ENCODE peak calls at places on chromosomes 3 and 15, in six cellular contexts. One of them, this sample, is unnamed.

GRCh38 chr15:101307048-101307896 is 12.2 kb upstream of the SNRPA1 start:
- DNase-seq in upper lobe of right lung: peak
- DNase-seq in retina: no peak
- DNase-seq in thoracic aorta: no peak
- DNase-seq in AG09319: no peak
- DNase-seq in activated CD8-positive, alpha-beta memory T cell treated with anti-CD3 and anti-CD28 coated beads for 48 hours: no peak
- DNase-seq in this sample: peak

GRCh38 chr3:62049033-62049432 is 324.3 kb downstream of the FEZF2 start:
- DNase-seq in upper lobe of right lung: no peak
- DNase-seq in retina: no peak
- DNase-seq in thoracic aorta: no peak
- DNase-seq in AG09319: no peak
- DNase-seq in activated CD8-positive, alpha-beta memory T cell treated with anti-CD3 and anti-CD28 coated beads for 48 hours: no peak
- DNase-seq in this sample: no peak

GRCh38 chr15:65087411-65087810 is 10.9 kb downstream of the KBTBD13 start:
- DNase-seq in upper lobe of right lung: no peak
- DNase-seq in retina: no peak
- DNase-seq in thoracic aorta: no peak
- DNase-seq in AG09319: no peak
- DNase-seq in activated CD8-positive, alpha-beta memory T cell treated with anti-CD3 and anti-CD28 coated beads for 48 hours: no peak
- DNase-seq in this sample: no peak

GRCh38 chr3:125120370-125121122 is 64.7 kb upstream of the HEG1 start:
- DNase-seq in upper lobe of right lung: no peak
- DNase-seq in retina: peak
- DNase-seq in thoracic aorta: no peak
- DNase-seq in AG09319: no peak
- DNase-seq in activated CD8-positive, alpha-beta memory T cell treated with anti-CD3 and anti-CD28 coated beads for 48 hours: no peak
- DNase-seq in this sample: no peak

GRCh38 chr3:193118907-193119306 is 122.1 kb upstream of the PLAAT1 start:
- DNase-seq in upper lobe of right lung: no peak
- DNase-seq in retina: no peak
- DNase-seq in thoracic aorta: no peak
- DNase-seq in AG09319: no peak
- DNase-seq in activated CD8-positive, alpha-beta memory T cell treated with anti-CD3 and anti-CD28 coated beads for 48 hours: no peak
- DNase-seq in this sample: no peak

GRCh38 chr3:143119009-143119914 is at the start of gene CHST2:
- DNase-seq in upper lobe of right lung: peak
- DNase-seq in retina: peak
- DNase-seq in thoracic aorta: no peak
- DNase-seq in AG09319: peak
- DNase-seq in activated CD8-positive, alpha-beta memory T cell treated with anti-CD3 and anti-CD28 coated beads for 48 hours: peak
- DNase-seq in this sample: peak

GRCh38 chr3:39062180-39062579 is 10.4 kb downstream of the WDR48 start:
- DNase-seq in upper lobe of right lung: no peak
- DNase-seq in retina: no peak
- DNase-seq in thoracic aorta: no peak
- DNase-seq in AG09319: no peak
- DNase-seq in activated CD8-positive, alpha-beta memory T cell treated with anti-CD3 and anti-CD28 coated beads for 48 hours: no peak
- DNase-seq in this sample: no peak

GRCh38 chr15:52798529-52799101 is 8.5 kb upstream of the ONECUT1 start:
- DNase-seq in upper lobe of right lung: no peak
- DNase-seq in retina: peak
- DNase-seq in thoracic aorta: no peak
- DNase-seq in AG09319: no peak
- DNase-seq in activated CD8-positive, alpha-beta memory T cell treated with anti-CD3 and anti-CD28 coated beads for 48 hours: no peak
- DNase-seq in this sample: no peak

GRCh38 chr15:56337084-56337725 is 28.0 kb upstream of the TEX9 start:
- DNase-seq in upper lobe of right lung: no peak
- DNase-seq in retina: no peak
- DNase-seq in thoracic aorta: no peak
- DNase-seq in AG09319: no peak
- DNase-seq in activated CD8-positive, alpha-beta memory T cell treated with anti-CD3 and anti-CD28 coated beads for 48 hours: no peak
- DNase-seq in this sample: no peak

GRCh38 chr3:157999246-157999645 is 107.0 kb downstream of the SHOX2 start:
- DNase-seq in upper lobe of right lung: no peak
- DNase-seq in retina: no peak
- DNase-seq in thoracic aorta: no peak
- DNase-seq in AG09319: no peak
- DNase-seq in activated CD8-positive, alpha-beta memory T cell treated with anti-CD3 and anti-CD28 coated beads for 48 hours: no peak
- DNase-seq in this sample: no peak

GRCh38 chr15:89317188-89317720 is 17.4 kb downstream of the POLG start:
- DNase-seq in upper lobe of right lung: no peak
- DNase-seq in retina: no peak
- DNase-seq in thoracic aorta: no peak
- DNase-seq in AG09319: no peak
- DNase-seq in activated CD8-positive, alpha-beta memory T cell treated with anti-CD3 and anti-CD28 coated beads for 48 hours: no peak
- DNase-seq in this sample: no peak

GRCh38 chr15:57090460-57090859 is 172.0 kb downstream of the TCF12 start:
- DNase-seq in upper lobe of right lung: no peak
- DNase-seq in retina: peak
- DNase-seq in thoracic aorta: no peak
- DNase-seq in AG09319: no peak
- DNase-seq in activated CD8-positive, alpha-beta memory T cell treated with anti-CD3 and anti-CD28 coated beads for 48 hours: no peak
- DNase-seq in this sample: no peak

GRCh38 chr15:64985382-64986033 is 4.2 kb downstream of the SPG21 start:
- DNase-seq in upper lobe of right lung: no peak
- DNase-seq in retina: no peak
- DNase-seq in thoracic aorta: no peak
- DNase-seq in AG09319: no peak
- DNase-seq in activated CD8-positive, alpha-beta memory T cell treated with anti-CD3 and anti-CD28 coated beads for 48 hours: no peak
- DNase-seq in this sample: no peak

GRCh38 chr3:138890555-138891187 is 55.9 kb upstream of the PIK3CB start:
- DNase-seq in upper lobe of right lung: no peak
- DNase-seq in retina: no peak
- DNase-seq in thoracic aorta: no peak
- DNase-seq in AG09319: no peak
- DNase-seq in activated CD8-positive, alpha-beta memory T cell treated with anti-CD3 and anti-CD28 coated beads for 48 hours: no peak
- DNase-seq in this sample: no peak

GRCh38 chr3:136266468-136266867 is 16.3 kb downstream of the PCCB start:
- DNase-seq in upper lobe of right lung: no peak
- DNase-seq in retina: no peak
- DNase-seq in thoracic aorta: no peak
- DNase-seq in AG09319: no peak
- DNase-seq in activated CD8-positive, alpha-beta memory T cell treated with anti-CD3 and anti-CD28 coated beads for 48 hours: no peak
- DNase-seq in this sample: no peak